ENCODE peak calls at places on chromosomes 12 and 14, in five cellular contexts. L is psoas muscle; C is breast epithelium; W is naive thymus-derived CD4-positive, alpha-beta T cell; N is esophagus squamous epithelium. G is an unnamed sample. For H3K4me1, the result is how much of the 10 kb centered on the place peaks cover.

GRCh38 chr12:27771470-27772327 is 8.3 kb upstream of the KLHL42 start:
- DNase-seq in L (no peak), C (no peak), W (no peak), N (no peak), G (no peak)

GRCh38 chr14:104594310-104595046 is 10.1 kb downstream of the TMEM179 start:
- DNase-seq in L (peak), C (no peak), W (no peak), N (no peak), G (no peak)

GRCh38 chr12:132496710-132497109 is 6.8 kb downstream of the FBRSL1 start:
- DNase-seq in L (no peak), C (no peak), W (no peak), N (no peak), G (no peak)

GRCh38 chr14:24777678-24778077 is 143.7 kb upstream of the GZMB start:
- DNase-seq in L (no peak), C (no peak), W (no peak), N (no peak), G (no peak)

GRCh38 chr12:54197037-54197909 is 8.5 kb upstream of the SMUG1 start:
- DNase-seq in L (peak), C (no peak), W (no peak), N (no peak), G (no peak)

GRCh38 chr12:89827592-89827991 is 119.0 kb upstream of the ATP2B1 start:
- DNase-seq in L (no peak), C (no peak), W (no peak), N (no peak), G (no peak)

GRCh38 chr12:120674172-120674571 is 12.8 kb upstream of the MLEC start:
- DNase-seq in L (no peak), C (no peak), W (no peak), N (no peak), G (no peak)

GRCh38 chr14:74671789-74672188 is 41.1 kb downstream of the AREL1 start:
- DNase-seq in L (no peak), C (peak), W (no peak), N (no peak), G (no peak)

GRCh38 chr14:100076133-100076532 is 10.9 kb downstream of the EVL start:
- DNase-seq in L (no peak), C (no peak), W (no peak), N (no peak), G (no peak)

GRCh38 chr12:75905975-75906374 is 125.6 kb downstream of the PHLDA1 start:
- DNase-seq in L (no peak), C (no peak), W (no peak), N (no peak), G (no peak)

GRCh38 chr12:108823804-108824203 is 33.6 kb downstream of the SSH1 start:
- DNase-seq in L (no peak), C (no peak), W (no peak), N (no peak), G (no peak)

GRCh38 chr12:56787498-56787897 is 24.4 kb downstream of the HSD17B6 start:
- DNase-seq in L (no peak), C (no peak), W (no peak), N (no peak), G (no peak)

GRCh38 chr12:83818888-83819287 is 1093.7 kb downstream of the SLC6A15 start:
- DNase-seq in L (no peak), C (no peak), W (no peak), N (no peak), G (no peak)

GRCh38 chr14:102502571-102502970 is 7.0 kb downstream of the ANKRD9 start:
- DNase-seq in L (no peak), C (no peak), W (no peak), N (no peak), G (no peak)

GRCh38 chr12:2017724-2018337 is 13.6 kb upstream of the DCP1B start:
- DNase-seq in L (no peak), C (no peak), W (no peak), N (no peak), G (peak)

GRCh38 chr12:52821826-52822660 is 8.1 kb upstream of the KRT4 start:
- DNase-seq in L (no peak), C (no peak), W (no peak), N (no peak), G (no peak)

GRCh38 chr12:72346331-72346944 is 74.3 kb downstream of the TRHDE start:
- DNase-seq in L (no peak), C (no peak), W (peak), N (no peak), G (no peak)

GRCh38 chr14:95835331-95835730 is 41.3 kb upstream of the TUNAR start:
- DNase-seq in L (no peak), C (no peak), W (no peak), N (no peak), G (no peak)

GRCh38 chr12:118402251-118402650 is 25.9 kb downstream of the SUDS3 start:
- DNase-seq in L (no peak), C (no peak), W (no peak), N (no peak), G (no peak)

GRCh38 chr12:1297639-1298038 is 296.7 kb downstream of the FBXL14 start:
- DNase-seq in L (no peak), C (no peak), W (no peak), N (no peak), G (no peak)

GRCh38 chr12:108930155-108930554 is 50.3 kb downstream of the DAO start:
- DNase-seq in L (no peak), C (no peak), W (no peak), N (no peak), G (no peak)

GRCh38 chr12:26090853-26091510 is 33.9 kb downstream of the BHLHE41 start:
- DNase-seq in L (no peak), C (no peak), W (no peak), N (no peak), G (no peak)

GRCh38 chr12:93990832-93991748 is 157.3 kb upstream of the PLXNC1 start:
- DNase-seq in L (peak), C (no peak), W (no peak), N (no peak), G (peak)

GRCh38 chr12:6840428-6841138 is at the start of gene GNB3:
- DNase-seq in L (peak), C (no peak), W (no peak), N (no peak), G (peak)

GRCh38 chr14:65164068-65164824 is 61.9 kb upstream of the MAX start:
- DNase-seq in L (no peak), C (no peak), W (peak), N (no peak), G (peak)

GRCh38 chr14:25150934-25151790 is 101.2 kb upstream of the STXBP6 start:
- DNase-seq in L (no peak), C (no peak), W (peak), N (no peak), G (no peak)

GRCh38 chr12:54853933-54854538 is at the start of gene MUCL1:
- DNase-seq in L (no peak), C (peak), W (peak), N (no peak), G (no peak)

GRCh38 chr12:6489449-6489848 is 3.6 kb downstream of the MRPL51 start:
- DNase-seq in L (no peak), C (no peak), W (no peak), N (no peak), G (no peak)

GRCh38 chr14:106141242-106142220 is 615.1 kb downstream of the TMEM121 start:
- DNase-seq in L (peak), C (no peak), W (no peak), N (no peak), G (no peak)

GRCh38 chr12:109836916-109837315 is 3.7 kb upstream of the TRPV4 start:
- DNase-seq in L (no peak), C (no peak), W (no peak), N (no peak), G (no peak)

GRCh38 chr12:57887631-57888406 is 41.3 kb upstream of the CTDSP2 start:
- DNase-seq in L (no peak), C (no peak), W (no peak), N (no peak), G (no peak)

GRCh38 chr12:102435827-102436436 is 44.4 kb downstream of the IGF1 start:
- DNase-seq in L (no peak), C (no peak), W (no peak), N (no peak), G (no peak)

GRCh38 chr14:20668969-20669368 is 15.4 kb upstream of the RNASE4 start:
- DNase-seq in L (no peak), C (no peak), W (no peak), N (no peak), G (no peak)

GRCh38 chr14:55711171-55711811 is 131.3 kb downstream of the KTN1 start:
- DNase-seq in L (no peak), C (no peak), W (no peak), N (no peak), G (no peak)

GRCh38 chr12:124655317-124656213 is 88.2 kb upstream of the NCOR2 start:
- DNase-seq in L (peak), C (peak), W (no peak), N (no peak), G (peak)

GRCh38 chr12:116145451-116145850 is 132.0 kb downstream of the MED13L start:
- DNase-seq in L (no peak), C (no peak), W (no peak), N (no peak), G (no peak)

GRCh38 chr14:27096091-27096490 is 498.3 kb upstream of the NOVA1 start:
- DNase-seq in L (no peak), C (no peak), W (no peak), N (no peak), G (no peak)

GRCh38 chr12:85866929-85867776 is 6.9 kb upstream of the NTS start:
- DNase-seq in L (no peak), C (no peak), W (peak), N (no peak), G (peak)

GRCh38 chr14:30620178-30620577 is 1.9 kb upstream of the SCFD1 start:
- DNase-seq in L (no peak), C (no peak), W (no peak), N (no peak), G (no peak)
- H3K4me1 ChIP-seq in L (under half), C (under half), W (under half), N (under half), G (under half)

GRCh38 chr14:22483863-22484593 is 105.0 kb downstream of the DAD1 start:
- DNase-seq in L (no peak), C (no peak), W (no peak), N (no peak), G (no peak)
- H3K27ac ChIP-seq in L (no peak), C (peak), W (peak), N (no peak), G (peak)

GRCh38 chr12:47004634-47005033 is 74.8 kb upstream of the PCED1B start:
- DNase-seq in L (no peak), C (no peak), W (no peak), N (no peak), G (no peak)
- H3K4me1 ChIP-seq in L (under half), C (under half), W (under half), N (under half), G (under half)

GRCh38 chr12:11812558-11813421 is 163.3 kb downstream of the ETV6 start:
- DNase-seq in L (no peak), C (no peak), W (peak), N (no peak), G (peak)

GRCh38 chr12:11813422-11813813 is 163.9 kb downstream of the ETV6 start:
- DNase-seq in L (no peak), C (no peak), W (no peak), N (no peak), G (no peak)

GRCh38 chr12:11819643-11820042 is 170.2 kb downstream of the ETV6 start:
- DNase-seq in L (no peak), C (no peak), W (no peak), N (no peak), G (no peak)

GRCh38 chr12:11814362-11814761 is 164.9 kb downstream of the ETV6 start:
- DNase-seq in L (no peak), C (no peak), W (no peak), N (no peak), G (no peak)

GRCh38 chr12:11815397-11815796 is 165.9 kb downstream of the ETV6 start:
- DNase-seq in L (no peak), C (no peak), W (no peak), N (no peak), G (no peak)
- H3K27ac ChIP-seq in L (no peak), C (no peak), W (no peak), N (no peak), G (no peak)